ENCODE peak calls at places on chromosomes 2 and 18, in five cellular contexts. R is SJSA1; N is left ventricle myocardium inferior; K is naive thymus-derived CD4-positive, alpha-beta T cell; W is stomach. F is an unnamed sample.

GRCh38 chr2:234401376-234401775 is 95.5 kb downstream of the ARL4C start:
- DNase-seq in R (no peak), N (no peak), K (no peak), W (no peak), F (no peak)

GRCh38 chr18:79512461-79513380 is 117.0 kb downstream of the NFATC1 start:
- DNase-seq in R (no peak), N (no peak), K (no peak), W (peak; percentile 23), F (no peak)

GRCh38 chr2:16626497-16626896 is 39.1 kb downstream of the CYRIA start:
- DNase-seq in R (no peak), N (no peak), K (no peak), W (no peak), F (no peak)

GRCh38 chr2:216551669-216552068 is 53.0 kb downstream of the RPL37A start:
- DNase-seq in R (no peak), N (no peak), K (no peak), W (no peak), F (no peak)

GRCh38 chr2:54099834-54100595 is 15.4 kb upstream of the ACYP2 start:
- DNase-seq in R (no peak), N (no peak), K (no peak), W (no peak), F (no peak)

GRCh38 chr18:78818495-78818894 is 161.1 kb upstream of the SALL3 start:
- DNase-seq in R (no peak), N (no peak), K (no peak), W (no peak), F (no peak)

GRCh38 chr2:110120171-110121051 is 4.8 kb upstream of the MALL start:
- DNase-seq in R (no peak), N (no peak), K (peak; percentile 3), W (no peak), F (peak; percentile 48)

GRCh38 chr2:71528221-71528620 is 74.9 kb downstream of the DYSF start:
- DNase-seq in R (no peak), N (no peak), K (no peak), W (no peak), F (no peak)

GRCh38 chr18:54822872-54823845 is 5.1 kb upstream of the RAB27B start:
- DNase-seq in R (no peak), N (no peak), K (no peak), W (no peak), F (no peak)

GRCh38 chr2:199309973-199310372 is 147.8 kb downstream of the SATB2 start:
- DNase-seq in R (no peak), N (no peak), K (no peak), W (no peak), F (no peak)

GRCh38 chr2:12050381-12050780 is 303.9 kb downstream of the LPIN1 start:
- DNase-seq in R (no peak), N (no peak), K (peak; percentile 42), W (no peak), F (no peak)

GRCh38 chr2:234363011-234363487 is 133.8 kb downstream of the ARL4C start:
- DNase-seq in R (peak; percentile 56), N (no peak), K (no peak), W (no peak), F (no peak)

GRCh38 chr18:22872894-22873537 is 60.1 kb upstream of the RBBP8 start:
- DNase-seq in R (no peak), N (no peak), K (no peak), W (no peak), F (peak; percentile 77)

GRCh38 chr2:203440671-203441070 is 94.4 kb downstream of the RAPH1 start:
- DNase-seq in R (no peak), N (no peak), K (no peak), W (no peak), F (no peak)

GRCh38 chr18:13518382-13518781 is 208.0 kb downstream of the FAM210A start:
- DNase-seq in R (no peak), N (no peak), K (no peak), W (no peak), F (no peak)

GRCh38 chr2:61157371-61158003 is 4.5 kb upstream of the C2orf74 start:
- DNase-seq in R (no peak), N (no peak), K (no peak), W (no peak), F (no peak)

GRCh38 chr2:75458201-75458600 is 102.5 kb downstream of the EVA1A start:
- DNase-seq in R (no peak), N (no peak), K (no peak), W (no peak), F (no peak)

DNA sequence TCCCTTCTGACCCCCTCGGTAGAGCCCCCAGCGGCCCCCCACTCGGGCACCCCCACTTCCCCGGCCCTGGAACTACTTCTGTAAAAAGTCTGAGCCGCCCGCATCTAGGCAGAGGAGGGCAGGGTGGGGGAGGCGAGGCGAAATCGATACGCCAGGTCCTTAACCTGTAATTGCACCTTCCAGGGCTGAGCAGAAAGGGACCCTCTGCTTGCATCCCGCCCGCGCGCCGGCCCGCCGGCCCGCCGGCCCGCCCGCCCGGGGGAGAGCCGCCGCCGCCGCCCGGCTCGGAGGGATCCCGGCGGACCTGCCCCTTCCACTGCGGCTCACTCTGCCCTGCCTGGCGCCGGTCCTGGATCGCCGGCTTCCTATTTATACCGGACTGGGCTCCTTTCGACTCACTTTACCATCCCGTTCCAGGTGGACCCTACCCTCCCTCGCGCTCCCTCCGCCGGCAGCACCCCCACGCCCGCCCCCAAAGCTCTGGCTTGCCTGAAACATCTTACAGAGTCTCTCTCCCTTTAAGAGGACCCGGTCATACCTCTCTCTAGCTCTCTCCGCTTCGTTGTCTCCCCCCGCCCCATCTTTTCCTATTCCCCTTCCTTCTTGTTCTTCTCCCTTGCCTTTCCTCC is 838 bp downstream of the KLHL14 start:
- DNase-seq in R (no peak), N (no peak), K (no peak), W (no peak), F (no peak)
- H3K4me3 ChIP-seq in R (no peak overlapping the region), N (peak overlapping the region; percentile 64), K (no peak overlapping the region), W (peak overlapping the region; percentile 61), F (peak overlapping the region; percentile 25)

GRCh38 chr18:10518595-10519273 is 7.1 kb upstream of the NAPG start:
- DNase-seq in R (no peak), N (peak; percentile 53), K (no peak), W (peak; percentile 35), F (no peak)
- H3K27ac ChIP-seq in R (no peak overlapping the region), N (peak overlapping the region; percentile 74), K (no peak overlapping the region), W (peak overlapping the region; percentile 60), F (peak overlapping the region; percentile 30)

GRCh38 chr18:9204659-9205058 is 68.1 kb downstream of the ANKRD12 start:
- DNase-seq in R (no peak), N (no peak), K (no peak), W (no peak), F (no peak)
- H3K27me3 ChIP-seq in R (no peaks in the 10 kb centered on the region), N (no peaks in the 10 kb centered on the region), K (no peaks in the 10 kb centered on the region), W (no peaks in the 10 kb centered on the region), F (no peaks in the 10 kb centered on the region)

GRCh38 chr18:59694824-59695223 is 2.4 kb downstream of the CCBE1 start:
- DNase-seq in R (no peak), N (no peak), K (no peak), W (no peak), F (no peak)

GRCh38 chr18:59696311-59697235 is 650 bp downstream of the CCBE1 start:
- DNase-seq in R (peak; percentile 45), N (peak; percentile 15), K (no peak), W (no peak), F (no peak)

GRCh38 chr18:59697236-59697932 is at the start of gene CCBE1:
- DNase-seq in R (peak; percentile 85), N (peak; percentile 60), K (no peak), W (peak; percentile 79), F (peak; percentile 60)

GRCh38 chr18:59699061-59699460 is 1.8 kb upstream of the CCBE1 start:
- DNase-seq in R (no peak), N (no peak), K (no peak), W (no peak), F (no peak)

GRCh38 chr18:59695551-59695950 is 1.7 kb downstream of the CCBE1 start:
- DNase-seq in R (no peak), N (no peak), K (no peak), W (no peak), F (no peak)
- H3K4me3 ChIP-seq in R (no peak overlapping the region), N (peak overlapping the region; percentile 73), K (no peak overlapping the region), W (peak overlapping the region; percentile 53), F (no peak overlapping the region)

GRCh38 chr2:43472527-43473194 is 123.2 kb downstream of the THADA start:
- DNase-seq in R (no peak), N (no peak), K (no peak), W (no peak), F (no peak)

GRCh38 chr2:43465234-43465633 is 130.6 kb downstream of the THADA start:
- DNase-seq in R (no peak), N (no peak), K (no peak), W (no peak), F (no peak)

GRCh38 chr2:43469713-43470112 is 126.1 kb downstream of the THADA start:
- DNase-seq in R (no peak), N (no peak), K (no peak), W (no peak), F (no peak)

GRCh38 chr2:43467889-43468288 is 127.9 kb downstream of the THADA start:
- DNase-seq in R (peak; percentile 64), N (no peak), K (no peak), W (no peak), F (no peak)

GRCh38 chr2:43469094-43469493 is 126.7 kb downstream of the THADA start:
- DNase-seq in R (peak; percentile 52), N (no peak), K (no peak), W (no peak), F (no peak)
- H3K27ac ChIP-seq in R (no peak overlapping the region), N (no peak overlapping the region), K (no peak overlapping the region), W (no peak overlapping the region), F (no peak overlapping the region)

DNA sequence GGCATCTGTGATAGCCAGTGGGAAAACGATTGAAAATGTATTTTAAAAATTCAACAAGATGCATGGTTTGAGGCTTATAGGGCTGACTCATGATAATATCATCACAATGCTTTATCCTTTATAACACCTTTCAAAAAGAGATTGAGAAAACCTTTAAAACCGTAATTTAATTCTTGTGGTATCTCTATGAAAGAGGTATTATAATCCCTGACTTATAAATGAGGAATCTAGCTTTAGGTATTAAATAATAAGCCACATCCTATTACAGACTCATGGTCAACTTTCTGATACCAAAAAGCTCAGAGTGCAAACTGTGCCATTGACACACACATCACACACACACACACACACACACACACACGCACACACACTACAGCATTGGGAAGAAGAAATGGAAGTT is 134.6 kb upstream of the RAB12 start:
- DNase-seq in R (no peak), N (no peak), K (no peak), W (no peak), F (no peak)
- H3K27me3 ChIP-seq in R (peaks cover 16% of the 10 kb centered on the region), N (no peaks in the 10 kb centered on the region), K (no peaks in the 10 kb centered on the region), W (no peaks in the 10 kb centered on the region), F (no peaks in the 10 kb centered on the region)

F was measured in small intestine.